ENCODE peak calls at places on chromosomes 5 and 9, in ten cellular contexts. E is iPS-NIHi11, C is A172, G is pancreas, W is renal cortical epithelial cell, B is activated T-cell treated with anti-CD3 and anti-CD28 coated beads for 1 hour, Z is GM12865, H is iris pigment epithelial cell, V is cardiac fibroblast, S is C1 segment of cervical spinal cord. A is an unnamed sample.

GRCh38 chr5:170305646-170306025 is 8.1 kb upstream of the LCP2 start:
- DNase-seq in E (no peak), C (no peak), G (no peak), W (no peak), B (no peak), Z (no peak), H (no peak), V (no peak), S (no peak), A (no peak)

GRCh38 chr9:125262217-125262991 is 778 bp downstream of the GAPVD1 start:
- DNase-seq in E (no peak), C (peak; percentile 23), G (no peak), W (no peak), B (no peak), Z (peak; percentile 21), H (peak; percentile 25), V (no peak), S (no peak), A (no peak)

GRCh38 chr9:127816728-127817127 is 14.0 kb downstream of the FPGS start:
- DNase-seq in E (no peak), C (no peak), G (no peak), W (no peak), B (no peak), Z (no peak), H (no peak), V (no peak), S (no peak), A (no peak)

GRCh38 chr9:87382902-87383301 is 114.8 kb upstream of the DAPK1 start:
- DNase-seq in E (no peak), C (peak; percentile 90), G (no peak), W (no peak), B (no peak), Z (peak; percentile 9), H (peak; percentile 94), V (peak; percentile 83), S (no peak), A (no peak)

GRCh38 chr5:168590666-168591065 is 11.5 kb upstream of the PANK3 start:
- DNase-seq in E (no peak), C (no peak), G (no peak), W (no peak), B (no peak), Z (no peak), H (no peak), V (no peak), S (no peak), A (no peak)

GRCh38 chr5:96936431-96937221 is 746 bp downstream of the LNPEP start:
- DNase-seq in E (peak; percentile 25), C (peak; percentile 37), G (peak; percentile 74), W (peak; percentile 18), B (peak; percentile 27), Z (peak; percentile 84), H (peak; percentile 49), V (no peak), S (peak; percentile 35), A (no peak)

GRCh38 chr5:154562244-154562861 is 84.3 kb upstream of the HAND1 start:
- DNase-seq in E (no peak), C (no peak), G (no peak), W (no peak), B (no peak), Z (no peak), H (no peak), V (no peak), S (no peak), A (no peak)

GRCh38 chr9:125835655-125836054 is 88.5 kb downstream of the PBX3 start:
- DNase-seq in E (no peak), C (no peak), G (no peak), W (no peak), B (no peak), Z (no peak), H (no peak), V (no peak), S (no peak), A (no peak)

GRCh38 chr9:129761901-129762359 is 9.1 kb upstream of the PTGES start:
- DNase-seq in E (no peak), C (peak; percentile 75), G (no peak), W (peak; percentile 79), B (no peak), Z (no peak), H (peak; percentile 83), V (peak; percentile 82), S (no peak), A (no peak)

GRCh38 chr9:81980568-81980967 is 8.0 kb upstream of the SPATA31D1 start:
- DNase-seq in E (no peak), C (no peak), G (no peak), W (no peak), B (no peak), Z (no peak), H (no peak), V (no peak), S (no peak), A (no peak)

GRCh38 chr5:37886207-37886905 is 46.5 kb upstream of the GDNF start:
- DNase-seq in E (no peak), C (no peak), G (no peak), W (no peak), B (no peak), Z (no peak), H (peak; percentile 6), V (peak; percentile 5), S (no peak), A (no peak)

GRCh38 chr9:134960701-134961181 is 43.0 kb upstream of the FCN1 start:
- DNase-seq in E (no peak), C (no peak), G (no peak), W (no peak), B (no peak), Z (no peak), H (no peak), V (no peak), S (no peak), A (no peak)

GRCh38 chr9:137643921-137644320 is 25.1 kb downstream of the EHMT1 start:
- DNase-seq in E (no peak), C (no peak), G (no peak), W (no peak), B (no peak), Z (no peak), H (no peak), V (no peak), S (no peak), A (no peak)